ENCODE peak calls at places on chromosome 19, in six cellular contexts. Z is A549, P is HepG2, C is K562, N is IMR-90, T is GM12878. E is an unnamed sample.

GRCh38 chr19:57263244-57263643 is 17.0 kb upstream of the ZNF460 start:
- DNase-seq in Z (no peak), P (no peak), C (no peak), N (no peak), T (no peak), E (no peak)

GRCh38 chr19:47267350-47267759 is 7.3 kb upstream of the INAFM1 start:
- DNase-seq in Z (no peak), P (no peak), C (no peak), N (no peak), T (no peak), E (no peak)

GRCh38 chr19:33627526-33627925 is 5.8 kb downstream of the CHST8 start:
- DNase-seq in Z (no peak), P (no peak), C (no peak), N (no peak), T (no peak), E (no peak)

GRCh38 chr19:20162821-20163220 is 4.2 kb upstream of the ZNF486 start:
- DNase-seq in Z (no peak), P (no peak), C (no peak), N (no peak), T (no peak), E (no peak)

GRCh38 chr19:10660346-10660745 is 6.2 kb downstream of the ILF3 start:
- DNase-seq in Z (no peak), P (no peak), C (no peak), N (no peak), T (no peak), E (no peak)

GRCh38 chr19:15318241-15318691 is 14.1 kb downstream of the BRD4 start:
- DNase-seq in Z (no peak), P (no peak), C (no peak), N (peak), T (peak), E (no peak)

GRCh38 chr19:5193192-5193591 is 147.4 kb downstream of the PTPRS start:
- DNase-seq in Z (no peak), P (no peak), C (no peak), N (no peak), T (no peak), E (no peak)

GRCh38 chr19:33763661-33764343 is 32.9 kb upstream of the KCTD15 start:
- DNase-seq in Z (no peak), P (no peak), C (no peak), N (no peak), T (no peak), E (no peak)

GRCh38 chr19:15015946-15016542 is 33.2 kb upstream of the CASP14 start:
- DNase-seq in Z (no peak), P (peak), C (peak), N (no peak), T (no peak), E (peak)

GRCh38 chr19:55173717-55174409 is 6.2 kb downstream of the SYT5 start:
- DNase-seq in Z (peak), P (peak), C (peak), N (peak), T (no peak), E (peak)

GRCh38 chr19:46714523-46715106 is 2.3 kb downstream of the PRKD2 start:
- DNase-seq in Z (no peak), P (no peak), C (no peak), N (no peak), T (no peak), E (no peak)

GRCh38 chr19:56765107-56765506 is 75.4 kb downstream of the PEG3 start:
- DNase-seq in Z (no peak), P (no peak), C (no peak), N (no peak), T (no peak), E (no peak)

GRCh38 chr19:54558339-54558738 is 15.3 kb upstream of the LILRA2 start:
- DNase-seq in Z (no peak), P (no peak), C (no peak), N (no peak), T (no peak), E (no peak)

GRCh38 chr19:33436360-33437345 is 63.1 kb downstream of the CEBPG start:
- DNase-seq in Z (no peak), P (no peak), C (no peak), N (no peak), T (no peak), E (no peak)

GRCh38 chr19:811511-812048 is 10.2 kb downstream of the PLPPR3 start:
- DNase-seq in Z (no peak), P (no peak), C (no peak), N (no peak), T (no peak), E (no peak)

GRCh38 chr19:47124937-47125668 is 5.5 kb upstream of the SAE1 start:
- DNase-seq in Z (peak), P (peak), C (peak), N (peak), T (no peak), E (peak)

GRCh38 chr19:53333466-53334449 is at the start of gene ZNF845:
- DNase-seq in Z (peak), P (peak), C (peak), N (peak), T (peak), E (peak)

GRCh38 chr19:30543243-30543945 is 171.2 kb downstream of the ZNF536 start:
- DNase-seq in Z (no peak), P (no peak), C (no peak), N (no peak), T (no peak), E (no peak)

GRCh38 chr19:6362351-6362801 is 1.0 kb downstream of the CLPP start:
- DNase-seq in Z (no peak), P (no peak), C (no peak), N (no peak), T (no peak), E (no peak)

GRCh38 chr19:14470031-14470876 is 4.9 kb downstream of the PTGER1 start:
- DNase-seq in Z (no peak), P (no peak), C (no peak), N (no peak), T (no peak), E (peak)

GRCh38 chr19:30719991-30720329 is 347.8 kb downstream of the ZNF536 start:
- DNase-seq in Z (no peak), P (no peak), C (no peak), N (no peak), T (no peak), E (no peak)

GRCh38 chr19:21508198-21508597 is 2.8 kb downstream of the ZNF429 start:
- DNase-seq in Z (no peak), P (no peak), C (peak), N (no peak), T (no peak), E (no peak)

GRCh38 chr19:35224681-35225604 is 3.6 kb downstream of the FAM187B start:
- DNase-seq in Z (no peak), P (no peak), C (peak), N (no peak), T (no peak), E (no peak)

GRCh38 chr19:46840157-46840942 is 10.3 kb downstream of the AP2S1 start:
- DNase-seq in Z (peak), P (peak), C (peak), N (peak), T (no peak), E (peak)

DNA sequence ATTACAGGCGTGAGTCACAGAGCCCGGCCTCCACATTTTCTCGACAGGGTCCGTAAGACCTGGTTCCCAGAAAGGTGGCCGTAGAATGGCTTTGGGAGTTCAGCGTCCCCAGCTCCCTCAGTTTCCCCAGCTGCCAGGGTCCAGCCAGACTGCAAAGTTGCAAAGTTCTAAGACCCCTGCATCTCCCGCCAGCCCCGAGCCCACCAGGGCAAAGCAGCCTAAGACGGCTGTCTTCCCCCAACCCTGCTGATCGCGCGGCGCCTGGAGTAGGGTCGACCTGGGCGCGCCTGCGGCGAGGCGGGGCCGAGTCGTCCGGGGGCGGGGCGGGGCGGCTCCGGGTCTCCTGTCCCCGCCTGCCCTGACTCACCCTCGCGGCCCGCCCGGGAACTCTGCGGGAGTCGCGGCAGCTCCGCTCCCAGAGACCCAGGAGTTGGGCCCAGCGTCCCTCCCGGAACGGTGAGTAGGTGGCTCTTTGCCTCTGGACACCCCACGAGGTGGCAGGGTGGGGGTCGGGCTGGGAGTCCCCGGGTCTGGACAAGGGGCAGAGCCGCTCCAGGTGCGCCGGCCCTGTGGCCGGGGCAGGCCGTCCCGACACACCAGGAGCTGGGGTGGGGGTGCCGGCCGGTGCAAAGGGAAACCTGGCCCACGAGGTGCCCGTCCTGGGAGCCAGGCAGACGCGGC is at the start of gene LRRC8E:
- DNase-seq in Z (peak), P (peak), C (peak), N (peak), T (no peak), E (peak)
- TF ChIP-seq BHLHE40 in Z (no peak), P (no peak), C (no peak), N (no peak), T (no peak), E (no peak)

GRCh38 chr19:28701491-28701890 is 511.5 kb downstream of the UQCRFS1 start:
- DNase-seq in Z (no peak), P (no peak), C (no peak), N (no peak), T (no peak), E (no peak)
- TF ChIP-seq BHLHE40 in Z (no peak), P (no peak), C (no peak), N (no peak), T (no peak), E (no peak)

GRCh38 chr19:48745208-48745995 is 1.3 kb downstream of the IZUMO1 start:
- DNase-seq in Z (peak), P (peak), C (peak), N (peak), T (no peak), E (peak)
- TF ChIP-seq BHLHE40 in Z (no peak), P (no peak), C (no peak), N (no peak), T (no peak), E (no peak)

DNA sequence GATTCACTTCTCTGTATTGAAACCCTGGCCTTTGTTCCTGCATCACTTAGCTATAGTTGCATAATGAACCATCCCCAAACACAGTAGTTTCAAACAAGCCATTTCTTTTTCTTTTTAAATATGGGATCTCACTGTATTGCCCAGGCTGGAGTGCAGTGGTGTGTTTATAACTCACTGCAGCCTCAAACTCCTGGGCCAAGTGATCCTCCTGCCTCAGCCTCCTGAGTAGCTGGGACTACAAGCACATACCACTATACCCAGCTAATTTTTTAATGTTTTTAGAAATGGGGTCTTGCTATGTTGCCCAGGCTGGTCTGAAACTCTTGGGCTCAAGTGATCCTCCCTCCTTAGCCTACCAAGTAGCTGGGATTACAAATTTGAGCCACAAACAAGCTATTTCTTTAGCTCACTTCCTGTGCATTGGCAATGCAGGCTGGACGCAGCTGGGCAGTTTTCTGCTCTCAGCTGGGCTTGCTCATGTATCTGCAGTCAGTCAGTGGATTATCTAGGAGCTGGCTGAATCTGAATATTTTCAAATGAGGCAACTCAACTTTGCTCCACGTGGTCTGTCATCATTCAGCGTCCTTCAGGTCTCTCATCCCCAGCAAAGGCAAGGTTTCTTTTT is 49.5 kb upstream of the SIN3B start:
- DNase-seq in Z (no peak), P (no peak), C (no peak), N (no peak), T (no peak), E (no peak)
- TF ChIP-seq BHLHE40 in Z (no peak), P (no peak), C (no peak), N (no peak), T (no peak), E (no peak)

DNA sequence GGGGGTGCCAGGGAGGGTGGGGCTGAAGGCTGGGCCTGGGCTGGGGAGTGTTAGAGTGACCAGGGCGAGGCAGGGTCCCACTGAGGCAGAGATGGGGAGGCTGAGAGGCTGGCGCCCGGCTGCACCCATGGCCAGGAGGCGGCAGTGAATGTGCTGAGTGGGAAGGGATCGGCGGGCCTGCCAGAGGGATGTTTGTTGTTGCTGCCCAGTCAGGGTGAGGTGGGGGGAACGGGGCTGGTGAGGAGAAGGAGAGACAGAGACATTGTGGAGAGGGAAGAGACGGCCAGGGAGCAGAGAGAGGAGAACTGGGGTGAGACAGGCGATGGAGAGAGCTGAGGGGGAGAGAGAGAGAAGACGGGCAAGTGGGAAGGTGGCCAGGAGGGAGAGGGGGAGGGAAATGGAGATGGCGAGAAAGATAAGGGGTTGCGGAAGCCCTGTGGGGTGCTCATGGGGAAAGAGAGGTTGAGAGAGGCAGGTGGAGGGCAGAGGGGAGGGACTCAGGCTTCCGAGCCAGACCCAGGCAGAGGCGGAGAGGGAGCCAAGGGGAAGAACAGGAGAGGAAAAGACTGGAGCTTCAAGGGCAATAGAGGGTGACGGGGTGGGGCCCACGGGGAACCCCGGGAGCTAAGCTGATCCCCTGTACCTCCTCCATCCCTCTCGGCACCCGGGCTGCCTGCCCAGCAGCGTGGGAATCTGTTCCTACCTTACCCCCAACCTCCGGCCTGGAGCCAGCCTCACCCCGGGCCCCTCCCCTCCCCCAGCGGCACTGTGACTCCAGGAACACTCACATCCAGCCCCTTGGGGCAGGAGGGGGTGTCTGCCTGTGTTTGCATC is 690 bp upstream of the B3GNT8 start:
- DNase-seq in Z (no peak), P (no peak), C (peak), N (no peak), T (no peak), E (no peak)
- TF ChIP-seq BHLHE40 in Z (no peak), P (no peak), C (no peak), N (no peak), T (no peak), E (no peak)

GRCh38 chr19:1967087-1967608 is 26.2 kb downstream of the CSNK1G2 start:
- DNase-seq in Z (no peak), P (no peak), C (no peak), N (no peak), T (no peak), E (no peak)
- TF ChIP-seq BHLHE40 in Z (no peak), P (no peak), C (no peak), N (no peak), T (no peak), E (no peak)

GRCh38 chr19:3668331-3669133 is 31.7 kb downstream of the PIP5K1C start:
- DNase-seq in Z (no peak), P (peak), C (peak), N (peak), T (no peak), E (no peak)
- TF ChIP-seq BHLHE40 in Z (no peak), P (peak), C (no peak), N (no peak), T (no peak), E (no peak)

DNA sequence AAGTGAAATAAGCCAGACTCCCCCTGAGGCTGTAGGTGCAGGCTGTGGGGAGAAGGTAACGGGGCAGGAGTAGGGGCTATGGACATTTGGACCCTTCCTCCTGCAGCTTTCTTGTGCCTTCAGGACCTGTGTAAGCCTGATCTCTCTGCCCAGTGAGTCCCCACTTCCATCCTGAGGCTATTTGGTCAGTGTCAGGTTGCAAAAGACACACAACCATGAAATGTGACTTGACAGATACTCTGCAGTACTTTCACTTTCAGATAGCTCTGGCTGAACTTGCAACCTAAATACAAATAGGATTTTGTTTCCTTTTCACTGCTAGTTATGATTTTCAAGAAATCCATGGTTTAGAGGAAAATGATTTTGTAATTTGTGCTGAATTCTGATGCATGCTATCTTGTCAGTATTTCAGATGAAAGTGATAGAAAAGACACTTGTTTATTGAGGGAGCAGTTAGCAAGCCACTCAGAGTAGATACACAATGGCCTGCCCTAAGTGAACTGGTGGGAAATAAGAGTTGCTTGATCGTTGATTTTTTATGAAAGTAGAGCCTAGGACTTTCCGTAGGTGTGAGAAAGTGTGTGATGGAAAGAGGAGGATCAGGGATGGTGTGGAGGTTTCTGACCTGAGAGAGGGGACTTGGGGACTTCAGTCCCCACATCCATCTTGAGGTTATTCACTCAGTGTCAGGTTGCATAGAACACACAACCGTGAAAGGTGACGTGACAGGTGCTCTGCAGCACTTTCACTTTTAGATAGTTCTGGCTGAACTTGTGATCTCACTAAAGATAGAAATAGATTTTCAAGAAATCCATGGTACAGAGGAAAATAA is 18.0 kb upstream of the EID2 start:
- DNase-seq in Z (no peak), P (peak), C (no peak), N (peak), T (peak), E (peak)
- TF ChIP-seq BHLHE40 in Z (no peak), P (no peak), C (no peak), N (no peak), T (peak), E (no peak)

GRCh38 chr19:49440439-49441209 is 703 bp downstream of the SLC17A7 start:
- DNase-seq in Z (no peak), P (no peak), C (no peak), N (no peak), T (no peak), E (no peak)
- TF ChIP-seq BHLHE40 in Z (no peak), P (no peak), C (no peak), N (no peak), T (no peak), E (no peak)